ENCODE peak calls at places on chromosomes 4 and X, in eight cellular contexts. J, X, D, V, W, U, M and L are unnamed samples.
A peak's percentile ranks its signal among the peaks of the same experiment; 100 is the strongest.

GRCh38 chr4:176780995-176781738 is 11.6 kb downstream of the VEGFC start:
- DNase-seq in J (no peak), X (no peak), U (no peak), W (no peak), M (no peak), D (peak; percentile 57), V (no peak), L (peak; percentile 47)

GRCh38 chr4:88514557-88515511 is 8.7 kb downstream of the PYURF start:
- DNase-seq in U (no peak), V (no peak), X (no peak), W (no peak), M (no peak), D (no peak), J (no peak), L (no peak)

GRCh38 chrX:84168574-84168973 is 19.4 kb downstream of the RPS6KA6 start:
- DNase-seq in D (no peak), M (no peak), U (no peak), V (no peak), J (no peak), X (no peak), W (no peak), L (no peak)

GRCh38 chrX:23900220-23900797 is 7.4 kb downstream of the APOO start:
- DNase-seq in U (no peak), W (no peak), X (no peak), D (no peak), V (no peak), M (no peak), J (no peak), L (no peak)

GRCh38 chr4:1172971-1173757 is 781 bp upstream of the SPON2 start:
- DNase-seq in J (no peak), V (no peak), X (no peak), M (no peak), U (peak; percentile 40), W (no peak), D (peak; percentile 71), L (peak; percentile 60)

GRCh38 chr4:23373269-23373668 is 516.6 kb downstream of the PPARGC1A start:
- DNase-seq in J (no peak), U (no peak), W (no peak), X (no peak), V (peak; percentile 71), M (no peak), D (peak; percentile 84), L (no peak)

GRCh38 chr4:56653461-56654237 is 27.4 kb downstream of the HOPX start:
- DNase-seq in M (no peak), V (no peak), W (no peak), J (peak; percentile 59), X (no peak), D (no peak), U (no peak), L (no peak)

GRCh38 chrX:1599791-1600405 is 8.5 kb downstream of the AKAP17A start:
- DNase-seq in U (peak; percentile 75), M (no peak), V (no peak), D (no peak), J (no peak), X (no peak), W (peak; percentile 34), L (no peak)

GRCh38 chr4:153465922-153466636 is at the start of gene TMEM131L:
- DNase-seq in M (peak; percentile 47), X (peak; percentile 71), V (peak; percentile 60), J (peak; percentile 85), U (peak; percentile 86), D (peak; percentile 85), W (peak; percentile 82), L (peak; percentile 86)

GRCh38 chr4:8589336-8589735 is 3.2 kb upstream of the CPZ start:
- DNase-seq in D (no peak), X (no peak), M (no peak), V (no peak), J (no peak), U (no peak), W (no peak), L (no peak)

GRCh38 chrX:65750674-65751469 is 83.4 kb downstream of the MSN start:
- DNase-seq in V (no peak), X (no peak), M (no peak), W (no peak), J (peak; percentile 58), D (no peak), U (no peak), L (no peak)

GRCh38 chr4:40675166-40675565 is 45.5 kb upstream of the RBM47 start:
- DNase-seq in W (no peak), V (no peak), D (no peak), X (no peak), M (no peak), J (no peak), U (no peak), L (no peak)

GRCh38 chrX:16469870-16470269 is 180.1 kb upstream of the S100G start:
- DNase-seq in V (no peak), M (no peak), J (no peak), X (no peak), U (no peak), W (peak; percentile 47), D (no peak), L (no peak)

GRCh38 chr4:138114434-138114833 is 127.7 kb downstream of the SLC7A11 start:
- DNase-seq in W (no peak), D (no peak), J (no peak), U (no peak), V (no peak), X (no peak), M (no peak), L (peak; percentile 66)

GRCh38 chr4:117447925-117448324 is 362.5 kb upstream of the TRAM1L1 start:
- DNase-seq in U (no peak), V (no peak), M (no peak), X (no peak), J (peak; percentile 7), W (peak; percentile 67), D (no peak), L (no peak)

GRCh38 chr4:185280608-185281007 is 71.2 kb downstream of the SNX25 start:
- DNase-seq in M (no peak), U (no peak), W (no peak), J (peak; percentile 62), X (no peak), V (no peak), D (no peak), L (no peak)

GRCh38 chrX:153792368-153792767 is 1.8 kb downstream of the IDH3G start:
- DNase-seq in V (no peak), M (no peak), W (no peak), X (no peak), D (no peak), U (no peak), J (no peak), L (no peak)

GRCh38 chrX:114201622-114202021 is 382.3 kb upstream of the HTR2C start:
- DNase-seq in M (no peak), U (no peak), X (no peak), W (no peak), J (no peak), V (no peak), D (no peak), L (no peak)